ENCODE peak calls at places on chromosome 13, in ten cellular contexts. N is activated CD4-positive, alpha-beta T cell treated with anti-CD3 and anti-CD28 coated beads, Interleukin-2, amount 50 U/mL, for 24 hours; Y is mesenteric fat pad; B is NAMALWA; I is nucleus accumbens; Q is foreskin fibroblast; T is cardiac fibroblast; M is stimulated activated CD4-positive, alpha-beta T cell treated with anti-CD3 and anti-CD28 coated beads, Interleukin-2, amount 100 ng/mL, for 24 hours; W is fibroblast of the aortic adventitia; J is neural progenitor cell. S is an unnamed sample.

GRCh38 chr13:59346861-59347470 is 816.8 kb downstream of the DIAPH3 start:
- DNase-seq in M (no peak), T (no peak), Q (no peak), I (no peak), W (no peak), N (no peak), J (no peak), B (no peak), Y (no peak), S (no peak)

GRCh38 chr13:57631607-57632275 is at the start of gene PCDH17:
- DNase-seq in Y (no peak), Q (no peak), M (no peak), B (no peak), I (peak), J (peak), W (peak), T (peak), N (no peak), S (peak)

GRCh38 chr13:110388141-110388943 is 81.3 kb downstream of the COL4A2 start:
- DNase-seq in Q (no peak), I (no peak), N (no peak), Y (no peak), T (peak), M (no peak), J (no peak), B (no peak), W (peak), S (no peak)

GRCh38 chr13:41548870-41549269 is 91.5 kb downstream of the RGCC start:
- DNase-seq in W (no peak), B (no peak), Y (no peak), T (no peak), J (no peak), N (no peak), I (no peak), M (no peak), Q (no peak), S (no peak)

GRCh38 chr13:88908896-88909535 is 1237.8 kb downstream of the SLITRK5 start:
- DNase-seq in M (no peak), Y (no peak), N (no peak), I (no peak), T (no peak), B (no peak), Q (no peak), J (peak), W (no peak), S (peak)

GRCh38 chr13:20387441-20387971 is 138.2 kb downstream of the CRYL1 start:
- DNase-seq in J (no peak), Y (no peak), N (no peak), W (peak), Q (peak), B (no peak), M (no peak), T (peak), I (no peak), S (no peak)

GRCh38 chr13:97266328-97266727 is 44.2 kb downstream of the MBNL2 start:
- DNase-seq in N (no peak), Y (no peak), Q (no peak), I (no peak), B (no peak), M (no peak), J (peak), W (no peak), T (no peak), S (no peak)

GRCh38 chr13:99033814-99034213 is 56.0 kb upstream of the DOCK9 start:
- DNase-seq in T (peak), Y (no peak), N (no peak), J (peak), W (peak), B (peak), I (no peak), Q (no peak), M (no peak), S (peak)

GRCh38 chr13:51848674-51849073 is 3.7 kb upstream of the TMEM272 start:
- DNase-seq in J (no peak), W (no peak), B (no peak), Q (peak), N (no peak), T (peak), M (no peak), I (no peak), Y (no peak), S (no peak)

GRCh38 chr13:79423801-79424642 is 18.0 kb upstream of the RBM26 start:
- DNase-seq in W (peak), I (no peak), J (peak), N (no peak), Y (no peak), T (peak), M (no peak), Q (peak), B (peak), S (peak)

GRCh38 chr13:74423434-74423833 is 289.2 kb upstream of the KLF12 start:
- DNase-seq in T (no peak), B (no peak), Y (no peak), Q (no peak), W (no peak), I (no peak), J (no peak), M (no peak), N (no peak), S (no peak)

GRCh38 chr13:107842562-107843180 is 372.7 kb downstream of the LIG4 start:
- DNase-seq in Q (no peak), B (no peak), I (no peak), T (no peak), J (no peak), Y (no peak), M (no peak), N (no peak), W (peak), S (no peak)

GRCh38 chr13:91564422-91564821 is 166.0 kb downstream of the GPC5 start:
- DNase-seq in I (no peak), J (no peak), N (no peak), W (no peak), T (no peak), Q (no peak), Y (no peak), M (no peak), B (no peak), S (no peak)

GRCh38 chr13:103607995-103608394 is 541.8 kb upstream of the SLC10A2 start:
- DNase-seq in Y (no peak), I (no peak), N (no peak), Q (no peak), T (no peak), M (no peak), J (no peak), B (peak), W (no peak), S (no peak)

GRCh38 chr13:50230365-50230978 is 215.2 kb downstream of the KCNRG start:
- DNase-seq in W (peak), J (no peak), Q (peak), Y (no peak), I (no peak), B (no peak), N (no peak), T (peak), M (no peak), S (no peak)

GRCh38 chr13:82751221-82751620 is 1131.1 kb downstream of the SLITRK1 start:
- DNase-seq in B (no peak), N (no peak), T (no peak), J (no peak), Q (no peak), M (no peak), I (no peak), Y (no peak), W (peak), S (no peak)

GRCh38 chr13:110374644-110375370 is 67.7 kb downstream of the COL4A2 start:
- DNase-seq in T (no peak), N (no peak), W (no peak), Y (no peak), Q (no peak), I (no peak), B (no peak), M (no peak), J (no peak), S (no peak)

GRCh38 chr13:111947876-111948275 is 119.1 kb upstream of the SOX1 start:
- DNase-seq in M (no peak), N (no peak), W (no peak), J (no peak), I (no peak), B (no peak), Q (no peak), T (no peak), Y (peak), S (no peak)

GRCh38 chr13:109376936-109377335 is 409.4 kb downstream of the IRS2 start:
- DNase-seq in N (no peak), Y (no peak), W (no peak), B (no peak), I (no peak), Q (no peak), J (no peak), T (no peak), M (no peak), S (no peak)

S was measured in globus pallidus.